ENCODE peak calls at places on chromosome X, in six cellular contexts. One of them, this sample, is unnamed.

GRCh38 chrX:46882266-46882665 is 30.0 kb upstream of the JADE3 start:
- DNase-seq in neural crest cell: no peak
- DNase-seq in astrocyte of the spinal cord: no peak
- DNase-seq in upper lobe of left lung: no peak
- DNase-seq in CD4-positive, alpha-beta T cell: no peak
- DNase-seq in endothelial cell: no peak
- DNase-seq in this sample: no peak

GRCh38 chrX:154010330-154011087 is 9.2 kb downstream of the IRAK1 start:
- DNase-seq in neural crest cell: no peak
- DNase-seq in astrocyte of the spinal cord: no peak
- DNase-seq in upper lobe of left lung: no peak
- DNase-seq in CD4-positive, alpha-beta T cell: no peak
- DNase-seq in endothelial cell: no peak
- DNase-seq in this sample: no peak

GRCh38 chrX:39336709-39337294 is 535.5 kb downstream of the MID1IP1 start:
- DNase-seq in neural crest cell: no peak
- DNase-seq in astrocyte of the spinal cord: peak; percentile 37
- DNase-seq in upper lobe of left lung: no peak
- DNase-seq in CD4-positive, alpha-beta T cell: peak; percentile 1
- DNase-seq in endothelial cell: no peak
- DNase-seq in this sample: no peak

GRCh38 chrX:123256378-123256777 is 72.3 kb downstream of the GRIA3 start:
- DNase-seq in neural crest cell: no peak
- DNase-seq in astrocyte of the spinal cord: no peak
- DNase-seq in upper lobe of left lung: no peak
- DNase-seq in CD4-positive, alpha-beta T cell: no peak
- DNase-seq in endothelial cell: no peak
- DNase-seq in this sample: no peak

GRCh38 chrX:154123241-154124219 is 20.5 kb upstream of the OPN1LW start:
- DNase-seq in neural crest cell: no peak
- DNase-seq in astrocyte of the spinal cord: no peak
- DNase-seq in upper lobe of left lung: no peak
- DNase-seq in CD4-positive, alpha-beta T cell: peak; percentile 15
- DNase-seq in endothelial cell: peak; percentile 31
- DNase-seq in this sample: no peak

GRCh38 chrX:39922497-39922896 is 175.3 kb downstream of the BCOR start:
- DNase-seq in neural crest cell: no peak
- DNase-seq in astrocyte of the spinal cord: no peak
- DNase-seq in upper lobe of left lung: no peak
- DNase-seq in CD4-positive, alpha-beta T cell: no peak
- DNase-seq in endothelial cell: no peak
- DNase-seq in this sample: no peak

GRCh38 chrX:19879742-19880378 is 7.5 kb downstream of the SH3KBP1 start:
- DNase-seq in neural crest cell: no peak
- DNase-seq in astrocyte of the spinal cord: no peak
- DNase-seq in upper lobe of left lung: no peak
- DNase-seq in CD4-positive, alpha-beta T cell: no peak
- DNase-seq in endothelial cell: no peak
- DNase-seq in this sample: no peak

GRCh38 chrX:122363112-122363511 is 821.0 kb upstream of the GRIA3 start:
- DNase-seq in neural crest cell: no peak
- DNase-seq in astrocyte of the spinal cord: no peak
- DNase-seq in upper lobe of left lung: peak; percentile 5
- DNase-seq in CD4-positive, alpha-beta T cell: no peak
- DNase-seq in endothelial cell: no peak
- DNase-seq in this sample: no peak

GRCh38 chrX:14356401-14356800 is 172.9 kb upstream of the GLRA2 start:
- DNase-seq in neural crest cell: no peak
- DNase-seq in astrocyte of the spinal cord: peak; percentile 74
- DNase-seq in upper lobe of left lung: no peak
- DNase-seq in CD4-positive, alpha-beta T cell: no peak
- DNase-seq in endothelial cell: no peak
- DNase-seq in this sample: no peak

GRCh38 chrX:57528670-57529255 is 63.0 kb upstream of the ZXDB start:
- DNase-seq in neural crest cell: no peak
- DNase-seq in astrocyte of the spinal cord: no peak
- DNase-seq in upper lobe of left lung: no peak
- DNase-seq in CD4-positive, alpha-beta T cell: no peak
- DNase-seq in endothelial cell: peak; percentile 9
- DNase-seq in this sample: no peak

GRCh38 chrX:37955273-37955672 is 51.1 kb upstream of the SYTL5 start:
- DNase-seq in neural crest cell: no peak
- DNase-seq in astrocyte of the spinal cord: no peak
- DNase-seq in upper lobe of left lung: no peak
- DNase-seq in CD4-positive, alpha-beta T cell: no peak
- DNase-seq in endothelial cell: no peak
- DNase-seq in this sample: no peak

GRCh38 chrX:17374619-17375360 is at the start of gene NHS:
- DNase-seq in neural crest cell: peak; percentile 69
- DNase-seq in astrocyte of the spinal cord: peak; percentile 76
- DNase-seq in upper lobe of left lung: peak; percentile 90
- DNase-seq in CD4-positive, alpha-beta T cell: no peak
- DNase-seq in endothelial cell: peak; percentile 64
- DNase-seq in this sample: peak; percentile 32

GRCh38 chrX:21740329-21741274 is 17.3 kb downstream of the SMPX start:
- DNase-seq in neural crest cell: no peak
- DNase-seq in astrocyte of the spinal cord: peak; percentile 29
- DNase-seq in upper lobe of left lung: no peak
- DNase-seq in CD4-positive, alpha-beta T cell: no peak
- DNase-seq in endothelial cell: no peak
- DNase-seq in this sample: no peak

GRCh38 chrX:69109706-69110635 is 55.3 kb downstream of the PJA1 start:
- DNase-seq in neural crest cell: no peak
- DNase-seq in astrocyte of the spinal cord: peak; percentile 29
- DNase-seq in upper lobe of left lung: no peak
- DNase-seq in CD4-positive, alpha-beta T cell: no peak
- DNase-seq in endothelial cell: no peak
- DNase-seq in this sample: no peak

GRCh38 chrX:16963216-16963615 is 16.8 kb downstream of the REPS2 start:
- DNase-seq in neural crest cell: no peak
- DNase-seq in astrocyte of the spinal cord: no peak
- DNase-seq in upper lobe of left lung: no peak
- DNase-seq in CD4-positive, alpha-beta T cell: no peak
- DNase-seq in endothelial cell: no peak
- DNase-seq in this sample: no peak

GRCh38 chrX:140038842-140039241 is 73.5 kb upstream of the CXorf66 start:
- DNase-seq in neural crest cell: no peak
- DNase-seq in astrocyte of the spinal cord: no peak
- DNase-seq in upper lobe of left lung: no peak
- DNase-seq in CD4-positive, alpha-beta T cell: no peak
- DNase-seq in endothelial cell: no peak
- DNase-seq in this sample: no peak

GRCh38 chrX:48548871-48549270 is 9.4 kb downstream of the TBC1D25 start:
- DNase-seq in neural crest cell: no peak
- DNase-seq in astrocyte of the spinal cord: no peak
- DNase-seq in upper lobe of left lung: no peak
- DNase-seq in CD4-positive, alpha-beta T cell: no peak
- DNase-seq in endothelial cell: no peak
- DNase-seq in this sample: no peak

GRCh38 chrX:133544105-133544504 is 128.8 kb upstream of the GPC4 start:
- DNase-seq in neural crest cell: no peak
- DNase-seq in astrocyte of the spinal cord: peak; percentile 63
- DNase-seq in upper lobe of left lung: no peak
- DNase-seq in CD4-positive, alpha-beta T cell: no peak
- DNase-seq in endothelial cell: peak; percentile 4
- DNase-seq in this sample: no peak

GRCh38 chrX:133549319-133549933 is 134.1 kb upstream of the GPC4 start:
- DNase-seq in neural crest cell: no peak
- DNase-seq in astrocyte of the spinal cord: no peak
- DNase-seq in upper lobe of left lung: no peak
- DNase-seq in CD4-positive, alpha-beta T cell: no peak
- DNase-seq in endothelial cell: no peak
- DNase-seq in this sample: no peak

GRCh38 chrX:133543654-133544053 is 128.4 kb upstream of the GPC4 start:
- DNase-seq in neural crest cell: no peak
- DNase-seq in astrocyte of the spinal cord: no peak
- DNase-seq in upper lobe of left lung: no peak
- DNase-seq in CD4-positive, alpha-beta T cell: no peak
- DNase-seq in endothelial cell: no peak
- DNase-seq in this sample: no peak

GRCh38 chrX:133544778-133545177 is 129.5 kb upstream of the GPC4 start:
- DNase-seq in neural crest cell: no peak
- DNase-seq in astrocyte of the spinal cord: no peak
- DNase-seq in upper lobe of left lung: no peak
- DNase-seq in CD4-positive, alpha-beta T cell: no peak
- DNase-seq in endothelial cell: no peak
- DNase-seq in this sample: no peak

GRCh38 chrX:133546441-133546840 is 131.2 kb upstream of the GPC4 start:
- DNase-seq in neural crest cell: no peak
- DNase-seq in astrocyte of the spinal cord: no peak
- DNase-seq in upper lobe of left lung: no peak
- DNase-seq in CD4-positive, alpha-beta T cell: no peak
- DNase-seq in endothelial cell: no peak
- DNase-seq in this sample: no peak
- TF ChIP-seq CTCF in neural crest cell: no peak
- TF ChIP-seq CTCF in astrocyte of the spinal cord: no peak
- TF ChIP-seq CTCF in upper lobe of left lung: no peak
- TF ChIP-seq CTCF in CD4-positive, alpha-beta T cell: no peak
- TF ChIP-seq CTCF in endothelial cell: no peak
- TF ChIP-seq CTCF in this sample: no peak

GRCh38 chrX:102659790-102660757 is 8.8 kb downstream of the GPRASP1 start:
- DNase-seq in neural crest cell: peak; percentile 60
- DNase-seq in astrocyte of the spinal cord: peak; percentile 71
- DNase-seq in upper lobe of left lung: peak; percentile 89
- DNase-seq in CD4-positive, alpha-beta T cell: peak; percentile 66
- DNase-seq in endothelial cell: peak; percentile 65
- DNase-seq in this sample: no peak
- TF ChIP-seq CTCF in neural crest cell: peak; percentile 41
- TF ChIP-seq CTCF in astrocyte of the spinal cord: no peak
- TF ChIP-seq CTCF in upper lobe of left lung: peak; percentile 19
- TF ChIP-seq CTCF in CD4-positive, alpha-beta T cell: no peak
- TF ChIP-seq CTCF in endothelial cell: no peak
- TF ChIP-seq CTCF in this sample: no peak

GRCh38 chrX:125998432-125998831 is 167.7 kb downstream of the DCAF12L2 start:
- DNase-seq in neural crest cell: no peak
- DNase-seq in astrocyte of the spinal cord: no peak
- DNase-seq in upper lobe of left lung: no peak
- DNase-seq in CD4-positive, alpha-beta T cell: no peak
- DNase-seq in endothelial cell: peak; percentile 4
- DNase-seq in this sample: no peak
- TF ChIP-seq CTCF in neural crest cell: peak; percentile 73
- TF ChIP-seq CTCF in astrocyte of the spinal cord: no peak
- TF ChIP-seq CTCF in upper lobe of left lung: no peak
- TF ChIP-seq CTCF in CD4-positive, alpha-beta T cell: no peak
- TF ChIP-seq CTCF in endothelial cell: peak; percentile 41
- TF ChIP-seq CTCF in this sample: peak; percentile 35

GRCh38 chrX:150692296-150692695 is 900 bp upstream of the MTMR1 start:
- DNase-seq in neural crest cell: no peak
- DNase-seq in astrocyte of the spinal cord: no peak
- DNase-seq in upper lobe of left lung: no peak
- DNase-seq in CD4-positive, alpha-beta T cell: no peak
- DNase-seq in endothelial cell: no peak
- DNase-seq in this sample: no peak
- TF ChIP-seq CTCF in neural crest cell: no peak
- TF ChIP-seq CTCF in astrocyte of the spinal cord: no peak
- TF ChIP-seq CTCF in upper lobe of left lung: no peak
- TF ChIP-seq CTCF in CD4-positive, alpha-beta T cell: no peak
- TF ChIP-seq CTCF in endothelial cell: no peak
- TF ChIP-seq CTCF in this sample: no peak

GRCh38 chrX:96971812-96972211 is 88.1 kb downstream of the RPA4 start:
- DNase-seq in neural crest cell: no peak
- DNase-seq in astrocyte of the spinal cord: no peak
- DNase-seq in upper lobe of left lung: no peak
- DNase-seq in CD4-positive, alpha-beta T cell: no peak
- DNase-seq in endothelial cell: no peak
- DNase-seq in this sample: no peak
- TF ChIP-seq CTCF in neural crest cell: no peak
- TF ChIP-seq CTCF in astrocyte of the spinal cord: no peak
- TF ChIP-seq CTCF in upper lobe of left lung: no peak
- TF ChIP-seq CTCF in CD4-positive, alpha-beta T cell: no peak
- TF ChIP-seq CTCF in endothelial cell: no peak
- TF ChIP-seq CTCF in this sample: peak; percentile 10

GRCh38 chrX:111164728-111165127 is 68.7 kb downstream of the PAK3 start:
- DNase-seq in neural crest cell: no peak
- DNase-seq in astrocyte of the spinal cord: no peak
- DNase-seq in upper lobe of left lung: no peak
- DNase-seq in CD4-positive, alpha-beta T cell: no peak
- DNase-seq in endothelial cell: peak; percentile 3
- DNase-seq in this sample: no peak
- TF ChIP-seq CTCF in neural crest cell: peak; percentile 68
- TF ChIP-seq CTCF in astrocyte of the spinal cord: peak; percentile 31
- TF ChIP-seq CTCF in upper lobe of left lung: no peak
- TF ChIP-seq CTCF in CD4-positive, alpha-beta T cell: no peak
- TF ChIP-seq CTCF in endothelial cell: no peak
- TF ChIP-seq CTCF in this sample: peak; percentile 39